ENCODE peak calls at places on chromosomes 11 and 22, in eight cellular contexts. T is psoas muscle; O is colonic mucosa; N is fibroblast of lung; U is GM23338; S is endothelial cell of umbilical vein; G is CD8-positive, alpha-beta T cell; F is right atrium auricular region. B is an unnamed sample.
A peak's percentile ranks its signal among the peaks of the same experiment; 100 is the strongest.

GRCh38 chr22:44057411-44057987 is 33.4 kb downstream of the PARVB start:
- DNase-seq in U (no peak), F (peak; percentile 63), S (no peak), O (peak; percentile 39), N (no peak), T (peak; percentile 92), G (no peak), B (no peak)

GRCh38 chr11:44727114-44727372 is 281 bp downstream of the TSPAN18 start:
- DNase-seq in U (no peak), F (no peak), O (no peak), N (no peak), G (no peak), T (no peak), S (no peak), B (no peak)

GRCh38 chr22:50209893-50210292 is 9.1 kb downstream of the SELENOO start:
- DNase-seq in N (peak; percentile 31), F (no peak), S (peak; percentile 56), G (peak; percentile 49), U (peak; percentile 75), T (peak; percentile 84), O (peak; percentile 70), B (no peak)

GRCh38 chr11:130434521-130435223 is 6.3 kb upstream of the ADAMTS8 start:
- DNase-seq in S (peak; percentile 87), F (peak; percentile 86), G (peak; percentile 31), O (peak; percentile 80), T (peak; percentile 83), N (peak; percentile 71), U (peak; percentile 91), B (no peak)

GRCh38 chr22:27782065-27782464 is 19.5 kb downstream of the MN1 start:
- DNase-seq in S (no peak), U (no peak), N (no peak), F (no peak), O (no peak), G (no peak), T (peak; percentile 94), B (no peak)

GRCh38 chr11:44619931-44620725 is 54.7 kb downstream of the CD82 start:
- DNase-seq in U (no peak), T (no peak), S (no peak), G (no peak), N (no peak), F (peak; percentile 28), O (peak; percentile 18), B (peak; percentile 74)

GRCh38 chr11:72789493-72790131 is 4.2 kb downstream of the STARD10 start:
- DNase-seq in T (peak; percentile 72), U (no peak), F (no peak), G (no peak), N (peak; percentile 72), S (no peak), O (no peak), B (no peak)

GRCh38 chr11:106961518-106961917 is 56.8 kb downstream of the GUCY1A2 start:
- DNase-seq in N (peak; percentile 94), S (peak; percentile 10), G (no peak), T (no peak), F (no peak), U (no peak), O (no peak), B (no peak)

GRCh38 chr11:96105944-96106343 is 182.0 kb upstream of the MTMR2 start:
- DNase-seq in N (no peak), S (no peak), T (no peak), F (no peak), U (no peak), G (no peak), O (no peak), B (no peak)

GRCh38 chr11:20647976-20648565 is 21.3 kb upstream of the NELL1 start:
- DNase-seq in O (peak; percentile 56), U (peak; percentile 75), S (peak; percentile 55), N (peak; percentile 18), F (no peak), T (no peak), G (no peak), B (no peak)

GRCh38 chr11:128694618-128695481 is 978 bp downstream of the FLI1 start:
- DNase-seq in T (peak; percentile 64), U (peak; percentile 75), F (no peak), G (no peak), S (no peak), N (peak; percentile 41), O (no peak), B (no peak)

GRCh38 chr11:107655607-107656006 is 56.2 kb downstream of the SLN start:
- DNase-seq in T (no peak), O (no peak), N (no peak), S (no peak), F (no peak), G (no peak), U (no peak), B (no peak)

GRCh38 chr11:55719608-55720160 is 53.6 kb upstream of the OR5D13 start:
- DNase-seq in O (no peak), F (no peak), G (no peak), U (no peak), S (no peak), T (no peak), N (no peak), B (no peak)

GRCh38 chr11:57662893-57663292 is 5.0 kb upstream of the ZDHHC5 start:
- DNase-seq in F (no peak), N (no peak), T (no peak), S (no peak), U (peak; percentile 61), G (no peak), O (no peak), B (no peak)

GRCh38 chr11:115623021-115623451 is 118.8 kb upstream of the CADM1 start:
- DNase-seq in G (no peak), U (no peak), O (peak; percentile 46), F (peak; percentile 91), S (no peak), N (peak; percentile 99), T (peak; percentile 91), B (peak; percentile 89)

GRCh38 chr11:92865352-92865751 is 104.1 kb upstream of the MTNR1B start:
- DNase-seq in U (no peak), O (no peak), F (peak; percentile 72), N (peak; percentile 72), T (peak; percentile 69), S (no peak), G (no peak), B (no peak)

GRCh38 chr22:39253427-39254070 is 8.8 kb upstream of the PDGFB start:
- DNase-seq in S (peak; percentile 92), F (peak; percentile 75), N (peak; percentile 88), U (peak; percentile 50), G (no peak), T (peak; percentile 87), O (peak; percentile 52), B (no peak)

GRCh38 chr22:27959335-27960090 is 40.5 kb upstream of the PITPNB start:
- DNase-seq in G (no peak), N (no peak), U (no peak), T (no peak), O (no peak), S (peak; percentile 88), F (no peak), B (no peak)

GRCh38 chr11:67309661-67310061 is 6.3 kb downstream of the SSH3 start:
- DNase-seq in F (no peak), O (no peak), U (no peak), N (no peak), G (no peak), S (no peak), T (no peak), B (no peak)

GRCh38 chr22:36701166-36701713 is 2.3 kb downstream of the CACNG2 start:
- DNase-seq in T (no peak), G (no peak), U (no peak), F (no peak), O (no peak), S (no peak), N (no peak), B (no peak)

GRCh38 chr11:46858920-46859531 is 12.9 kb upstream of the CKAP5 start:
- DNase-seq in N (no peak), S (no peak), U (no peak), F (no peak), G (no peak), T (peak; percentile 57), O (no peak), B (no peak)

DNA sequence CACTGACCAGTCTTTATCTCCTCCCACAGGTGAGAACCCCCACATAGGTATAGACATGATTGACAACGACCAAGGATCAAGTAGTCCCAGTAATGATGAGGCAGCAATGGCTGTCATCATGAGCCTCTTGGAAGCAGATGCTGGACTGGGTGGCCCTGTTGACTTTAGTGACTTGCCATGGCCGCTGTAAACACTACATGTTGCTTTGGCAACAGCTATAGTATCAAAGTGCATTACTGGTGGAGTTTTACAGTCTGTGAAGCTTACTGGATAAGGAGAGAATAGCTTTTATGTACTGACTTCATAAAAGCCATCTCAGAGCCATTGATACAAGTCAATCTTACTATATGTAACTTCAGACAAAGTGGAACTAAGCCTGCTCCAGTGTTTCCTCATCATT is 76.5 kb downstream of the BTBD10 start:
- DNase-seq in U (no peak), G (no peak), F (no peak), S (no peak), O (peak; percentile 73), N (no peak), T (no peak), B (no peak)
- H3K36me3 ChIP-seq in U (no peaks in the 10 kb centered on the region), G (peaks cover 25% of the 10 kb centered on the region), F (peaks cover 40% of the 10 kb centered on the region), S (peaks cover 9% of the 10 kb centered on the region), O (no peaks in the 10 kb centered on the region), N (peaks cover 6% of the 10 kb centered on the region), T (peaks cover 2% of the 10 kb centered on the region), B (peaks cover 34% of the 10 kb centered on the region)

GRCh38 chr11:34074391-34074790 is 22.9 kb downstream of the CAPRIN1 start:
- DNase-seq in O (peak; percentile 29), T (no peak), S (no peak), G (no peak), U (no peak), N (no peak), F (no peak), B (no peak)
- H3K36me3 ChIP-seq in O (peaks cover 13% of the 10 kb centered on the region), T (no peaks in the 10 kb centered on the region), S (peaks cover 49% of the 10 kb centered on the region), G (peaks cover 38% of the 10 kb centered on the region), U (peaks cover 81% of the 10 kb centered on the region), N (peaks cover 13% of the 10 kb centered on the region), F (peaks cover 74% of the 10 kb centered on the region), B (peaks cover 50% of the 10 kb centered on the region)

DNA sequence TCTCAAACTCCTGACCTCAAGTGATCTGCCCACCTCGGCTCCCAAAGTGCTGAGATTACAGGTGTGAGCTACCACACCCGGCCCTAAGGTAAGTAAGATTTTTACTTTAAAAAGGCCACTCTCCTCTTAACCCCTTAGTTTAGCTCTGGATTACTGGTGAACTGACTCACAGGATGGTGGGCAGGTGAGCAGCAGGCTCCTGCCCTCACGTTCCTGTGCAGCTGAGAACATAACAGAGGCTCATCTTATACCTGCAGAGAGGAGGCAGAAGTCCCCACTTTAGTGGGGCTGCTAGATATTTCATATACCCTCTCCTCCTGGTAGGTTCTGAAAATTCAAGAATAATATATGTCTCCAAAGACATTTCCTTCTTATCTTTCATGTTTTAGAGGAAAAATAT is 17.1 kb upstream of the SERPIND1 start:
- DNase-seq in G (no peak), O (no peak), S (no peak), T (no peak), U (no peak), N (no peak), F (no peak), B (no peak)
- H3K36me3 ChIP-seq in G (peaks cover 32% of the 10 kb centered on the region), O (no peaks in the 10 kb centered on the region), S (no peaks in the 10 kb centered on the region), T (peaks cover 5% of the 10 kb centered on the region), U (no peaks in the 10 kb centered on the region), N (peaks cover 2% of the 10 kb centered on the region), F (peaks cover 13% of the 10 kb centered on the region), B (peaks cover 41% of the 10 kb centered on the region)

DNA sequence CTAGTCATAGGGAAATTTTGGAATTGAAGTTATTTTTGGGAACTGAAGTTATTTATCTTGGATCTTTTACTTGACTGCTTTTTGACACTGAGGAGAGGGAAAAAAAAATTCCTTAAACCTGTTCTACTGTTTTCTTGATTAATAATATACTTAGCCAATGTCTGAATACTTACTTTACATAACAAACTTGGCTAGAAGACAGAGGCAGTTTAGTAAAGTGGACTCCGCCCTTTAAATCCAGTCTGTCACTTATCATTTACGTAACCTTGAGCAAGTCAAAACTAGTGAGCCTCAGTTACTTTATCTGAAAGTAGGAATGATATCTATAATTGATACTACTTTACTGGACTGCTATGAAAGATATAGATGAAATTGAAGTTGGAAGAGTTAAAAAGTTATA is 19.5 kb downstream of the CTSC start:
- DNase-seq in O (no peak), U (no peak), F (no peak), S (no peak), T (no peak), N (no peak), G (no peak), B (no peak)
- H3K36me3 ChIP-seq in O (no peaks in the 10 kb centered on the region), U (peaks cover 6% of the 10 kb centered on the region), F (no peaks in the 10 kb centered on the region), S (peaks cover 7% of the 10 kb centered on the region), T (no peaks in the 10 kb centered on the region), N (peaks cover 1% of the 10 kb centered on the region), G (no peaks in the 10 kb centered on the region), B (no peaks in the 10 kb centered on the region)